ENCODE peak calls at places on chromosomes 2 and 18, in four cellular contexts. One of them, this sample, is unnamed.

GRCh38 chr2:56952871-56953270 is 769.1 kb downstream of the CCDC85A start:
- DNase-seq in GM23338: no peak
- DNase-seq in breast epithelium: no peak
- DNase-seq in GM12878: no peak
- DNase-seq in this sample: no peak

GRCh38 chr2:32671885-32672519 is 44.2 kb downstream of the TTC27 start:
- DNase-seq in GM12878: no peak
- DNase-seq in GM23338: no peak
- DNase-seq in breast epithelium: no peak
- DNase-seq in this sample: no peak

GRCh38 chr2:117931266-117931665 is 82.6 kb downstream of the CCDC93 start:
- DNase-seq in GM23338: no peak
- DNase-seq in breast epithelium: no peak
- DNase-seq in GM12878: no peak
- DNase-seq in this sample: no peak

GRCh38 chr18:6661692-6662415 is 67.7 kb upstream of the ARHGAP28 start:
- DNase-seq in GM12878: no peak
- DNase-seq in GM23338: no peak
- DNase-seq in breast epithelium: no peak
- DNase-seq in this sample: no peak

GRCh38 chr2:101116348-101116747 is 34.8 kb downstream of the TBC1D8 start:
- DNase-seq in GM12878: no peak
- DNase-seq in GM23338: no peak
- DNase-seq in breast epithelium: no peak
- DNase-seq in this sample: no peak

GRCh38 chr2:209512951-209513350 is 89.1 kb downstream of the MAP2 start:
- DNase-seq in breast epithelium: no peak
- DNase-seq in GM23338: no peak
- DNase-seq in GM12878: no peak
- DNase-seq in this sample: no peak

GRCh38 chr2:13745324-13745723 is 887.2 kb upstream of the LRATD1 start:
- DNase-seq in GM23338: peak; percentile 77
- DNase-seq in breast epithelium: no peak
- DNase-seq in GM12878: no peak
- DNase-seq in this sample: no peak

GRCh38 chr2:177020524-177021119 is 192.0 kb upstream of the HNRNPA3 start:
- DNase-seq in GM12878: no peak
- DNase-seq in GM23338: no peak
- DNase-seq in breast epithelium: no peak
- DNase-seq in this sample: no peak

GRCh38 chr2:96537066-96537733 is 648 bp downstream of the ARID5A start:
- DNase-seq in breast epithelium: no peak
- DNase-seq in GM23338: peak; percentile 62
- DNase-seq in GM12878: peak; percentile 66
- DNase-seq in this sample: peak; percentile 95

GRCh38 chr2:17232751-17233150 is 285.5 kb downstream of the RAD51AP2 start:
- DNase-seq in GM23338: no peak
- DNase-seq in breast epithelium: no peak
- DNase-seq in GM12878: no peak
- DNase-seq in this sample: no peak

GRCh38 chr2:70088508-70089219 is 1.4 kb downstream of the PCBP1 start:
- DNase-seq in GM12878: no peak
- DNase-seq in GM23338: no peak
- DNase-seq in breast epithelium: no peak
- DNase-seq in this sample: no peak

GRCh38 chr18:54127759-54128378 is 96.6 kb downstream of the MBD2 start:
- DNase-seq in GM23338: peak; percentile 93
- DNase-seq in GM12878: no peak
- DNase-seq in breast epithelium: no peak
- DNase-seq in this sample: no peak

GRCh38 chr2:85601771-85602475 is 575 bp downstream of the TMEM150A start:
- DNase-seq in breast epithelium: peak; percentile 78
- DNase-seq in GM12878: no peak
- DNase-seq in GM23338: peak; percentile 64
- DNase-seq in this sample: no peak
- TF ChIP-seq POLR2AphosphoS5 in breast epithelium: no peak
- TF ChIP-seq POLR2AphosphoS5 in GM12878: no peak
- TF ChIP-seq POLR2AphosphoS5 in GM23338: no peak
- TF ChIP-seq POLR2AphosphoS5 in this sample: no peak

GRCh38 chr2:223545830-223546229 is 56.3 kb downstream of the SCG2 start:
- DNase-seq in breast epithelium: no peak
- DNase-seq in GM12878: no peak
- DNase-seq in GM23338: no peak
- DNase-seq in this sample: no peak
- H3K4me3 ChIP-seq in breast epithelium: no peak overlapping the region
- H3K4me3 ChIP-seq in GM12878: no peak overlapping the region
- H3K4me3 ChIP-seq in GM23338: no peak overlapping the region
- H3K4me3 ChIP-seq in this sample: no peak overlapping the region

DNA sequence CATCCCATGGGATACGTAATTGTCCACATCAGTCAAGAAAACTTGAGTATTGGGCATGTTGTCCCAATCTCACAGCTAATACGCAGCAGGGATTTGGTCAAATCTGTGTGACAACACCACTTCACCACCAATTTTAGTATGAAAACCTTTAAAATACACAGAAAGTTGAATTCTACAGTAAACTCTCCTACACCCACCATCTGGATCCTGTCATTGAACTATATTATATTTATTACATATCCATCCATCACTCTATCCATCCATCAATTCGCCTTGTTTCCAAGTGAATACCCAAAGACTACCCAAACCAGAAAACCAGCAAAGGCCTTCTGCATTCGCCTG is 846 bp upstream of the FKBP7 start:
- DNase-seq in GM12878: no peak
- DNase-seq in breast epithelium: no peak
- DNase-seq in GM23338: peak; percentile 12
- DNase-seq in this sample: no peak
- H3K27ac ChIP-seq in GM12878: no peak overlapping the region
- H3K27ac ChIP-seq in breast epithelium: peak overlapping the region; percentile 95
- H3K27ac ChIP-seq in GM23338: peak overlapping the region; percentile 23
- H3K27ac ChIP-seq in this sample: no peak overlapping the region

GRCh38 chr18:79405781-79406575 is 10.2 kb downstream of the NFATC1 start:
- DNase-seq in GM23338: no peak
- DNase-seq in breast epithelium: no peak
- DNase-seq in GM12878: peak; percentile 45
- DNase-seq in this sample: peak; percentile 87
- TF ChIP-seq POLR2AphosphoS5 in GM23338: no peak
- TF ChIP-seq POLR2AphosphoS5 in breast epithelium: no peak
- TF ChIP-seq POLR2AphosphoS5 in GM12878: peak; percentile 72
- TF ChIP-seq POLR2AphosphoS5 in this sample: peak; percentile 48

GRCh38 chr2:105754011-105754410 is 9.3 kb downstream of the NCK2 start:
- DNase-seq in GM12878: no peak
- DNase-seq in GM23338: no peak
- DNase-seq in breast epithelium: no peak
- DNase-seq in this sample: no peak
- H3K4me3 ChIP-seq in GM12878: peak overlapping the region; percentile 49
- H3K4me3 ChIP-seq in GM23338: peak overlapping the region; percentile 8
- H3K4me3 ChIP-seq in breast epithelium: no peak overlapping the region
- H3K4me3 ChIP-seq in this sample: no peak overlapping the region

GRCh38 chr2:42567389-42567788 is 1.0 kb upstream of the MTA3 start:
- DNase-seq in breast epithelium: no peak
- DNase-seq in GM23338: peak; percentile 24
- DNase-seq in GM12878: no peak
- DNase-seq in this sample: no peak

GRCh38 chr2:42569116-42569711 is 782 bp downstream of the MTA3 start:
- DNase-seq in breast epithelium: no peak
- DNase-seq in GM23338: peak; percentile 17
- DNase-seq in GM12878: no peak
- DNase-seq in this sample: no peak

GRCh38 chr2:42567806-42568429 is 514 bp upstream of the MTA3 start:
- DNase-seq in GM12878: peak; percentile 48
- DNase-seq in GM23338: peak; percentile 89
- DNase-seq in breast epithelium: peak; percentile 53
- DNase-seq in this sample: no peak

GRCh38 chr2:42568431-42569115 is at the start of gene MTA3:
- DNase-seq in breast epithelium: peak; percentile 65
- DNase-seq in GM23338: peak; percentile 77
- DNase-seq in GM12878: no peak
- DNase-seq in this sample: peak; percentile 35

GRCh38 chr2:42569883-42570282 is 1.5 kb downstream of the MTA3 start:
- DNase-seq in GM23338: no peak
- DNase-seq in GM12878: no peak
- DNase-seq in breast epithelium: no peak
- DNase-seq in this sample: no peak
- H3K27ac ChIP-seq in GM23338: peak overlapping the region; percentile 89
- H3K27ac ChIP-seq in GM12878: peak overlapping the region; percentile 80
- H3K27ac ChIP-seq in breast epithelium: peak overlapping the region; percentile 93
- H3K27ac ChIP-seq in this sample: no peak overlapping the region

GRCh38 chr18:22169889-22170420 is 566 bp downstream of the GATA6 start:
- DNase-seq in breast epithelium: no peak
- DNase-seq in GM23338: peak; percentile 67
- DNase-seq in GM12878: no peak
- DNase-seq in this sample: peak; percentile 61

GRCh38 chr18:22168360-22168921 is 948 bp upstream of the GATA6 start:
- DNase-seq in GM12878: no peak
- DNase-seq in GM23338: peak; percentile 70
- DNase-seq in breast epithelium: no peak
- DNase-seq in this sample: no peak

GRCh38 chr18:22170421-22171262 is 1.3 kb downstream of the GATA6 start:
- DNase-seq in breast epithelium: peak; percentile 68
- DNase-seq in GM12878: no peak
- DNase-seq in GM23338: peak; percentile 51
- DNase-seq in this sample: no peak

GRCh38 chr18:22167471-22168151 is 1.8 kb upstream of the GATA6 start:
- DNase-seq in GM12878: no peak
- DNase-seq in breast epithelium: no peak
- DNase-seq in GM23338: peak; percentile 74
- DNase-seq in this sample: no peak

DNA sequence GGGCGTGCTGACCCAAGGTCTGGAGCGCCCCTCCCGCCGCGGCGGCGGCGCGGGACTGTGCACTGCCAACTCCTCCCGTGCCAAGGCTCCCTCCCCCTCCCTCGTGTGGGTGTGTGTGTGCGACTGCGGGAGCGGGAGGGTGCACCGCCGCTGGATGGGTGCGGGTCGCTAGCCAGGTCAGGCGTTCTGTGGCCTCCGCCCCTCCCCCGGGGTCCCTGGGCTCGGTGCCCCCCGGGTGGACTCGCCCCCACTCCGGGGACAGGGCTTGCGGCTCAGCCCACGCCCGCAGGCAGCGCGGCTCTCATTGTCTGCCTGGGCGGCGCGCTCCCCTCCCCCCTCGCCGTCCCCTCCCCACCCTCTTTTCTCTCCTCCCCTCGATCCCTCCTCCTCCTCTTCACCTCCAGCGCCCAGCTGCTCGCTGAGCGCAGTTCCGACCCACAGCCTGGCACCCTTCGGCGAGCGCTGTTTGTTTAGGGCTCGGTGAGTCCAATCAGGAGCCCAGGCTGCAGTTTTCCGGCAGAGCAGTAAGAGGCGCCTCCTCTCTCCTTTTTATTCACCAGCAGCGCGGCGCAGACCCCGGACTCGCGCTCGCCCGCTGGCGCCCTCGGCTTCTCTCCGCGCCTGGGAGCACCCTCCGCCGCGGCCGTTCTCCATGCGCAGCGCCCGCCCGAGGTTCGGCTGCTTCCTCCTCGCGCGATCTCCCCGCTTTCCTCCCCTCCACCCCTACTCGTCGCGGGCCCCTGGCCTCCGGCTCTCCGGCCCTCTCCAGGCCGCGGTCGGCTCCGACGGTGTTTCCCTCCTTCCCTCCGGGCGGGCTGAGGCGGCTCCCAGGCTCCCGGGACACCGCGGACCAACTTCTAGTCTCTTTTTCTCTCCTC is at the start of gene GATA6:
- DNase-seq in breast epithelium: no peak
- DNase-seq in GM23338: peak; percentile 88
- DNase-seq in GM12878: no peak
- DNase-seq in this sample: peak; percentile 71
- TF ChIP-seq POLR2AphosphoS5 in breast epithelium: peak; percentile 47
- TF ChIP-seq POLR2AphosphoS5 in GM23338: no peak
- TF ChIP-seq POLR2AphosphoS5 in GM12878: no peak
- TF ChIP-seq POLR2AphosphoS5 in this sample: no peak

DNA sequence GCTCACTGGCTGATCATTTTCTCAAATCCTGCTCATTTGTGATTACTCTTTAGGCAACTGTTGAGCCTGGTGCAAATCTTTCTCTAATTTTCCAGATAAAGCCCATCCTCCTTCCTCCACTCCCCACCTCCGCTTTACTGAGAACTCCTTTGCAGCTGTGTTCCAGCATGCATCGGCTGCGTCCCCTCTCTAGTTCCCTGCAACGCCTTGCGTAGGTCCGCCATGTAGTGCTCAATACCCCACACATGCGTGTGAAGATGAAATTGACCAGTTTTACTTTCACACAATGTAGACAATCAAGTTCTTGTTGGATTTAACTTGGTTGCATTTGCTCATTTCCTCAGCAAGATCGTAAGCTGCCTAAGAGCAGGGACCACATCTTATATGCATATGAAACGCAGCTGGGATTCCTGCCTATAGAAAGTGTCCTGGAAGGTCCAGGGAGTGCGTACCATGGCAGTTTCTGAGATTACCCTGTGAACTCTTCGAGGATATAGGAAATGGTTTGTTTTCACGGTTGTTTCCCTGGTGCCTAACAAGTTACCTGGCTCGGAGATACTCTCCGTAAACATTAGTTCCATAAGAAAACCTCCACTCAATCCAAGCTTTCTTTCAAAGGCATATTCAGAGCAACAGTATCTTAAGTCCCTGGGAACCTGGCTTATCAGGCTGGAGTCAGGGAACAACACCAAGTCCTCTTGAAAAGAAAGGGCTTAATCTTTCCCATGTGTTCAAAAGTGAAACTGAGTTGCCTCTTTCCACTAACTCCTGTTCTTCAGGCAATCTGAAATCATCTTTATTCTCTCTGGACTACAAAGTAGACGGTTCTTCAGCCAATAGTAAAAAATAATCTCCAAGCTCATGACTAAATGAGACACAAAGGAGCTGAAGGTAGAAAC is 766.3 kb upstream of the ID2 start:
- DNase-seq in GM23338: peak; percentile 27
- DNase-seq in GM12878: no peak
- DNase-seq in breast epithelium: no peak
- DNase-seq in this sample: no peak
- H3K4me3 ChIP-seq in GM23338: no peak overlapping the region
- H3K4me3 ChIP-seq in GM12878: no peak overlapping the region
- H3K4me3 ChIP-seq in breast epithelium: peak overlapping the region; percentile 53
- H3K4me3 ChIP-seq in this sample: no peak overlapping the region

GRCh38 chr2:105394951-105395611 is 3.8 kb downstream of the FHL2 start:
- DNase-seq in breast epithelium: no peak
- DNase-seq in GM12878: no peak
- DNase-seq in GM23338: no peak
- DNase-seq in this sample: no peak
- H3K27ac ChIP-seq in breast epithelium: peak overlapping the region; percentile 25
- H3K27ac ChIP-seq in GM12878: no peak overlapping the region
- H3K27ac ChIP-seq in GM23338: no peak overlapping the region
- H3K27ac ChIP-seq in this sample: no peak overlapping the region